ENCODE peak calls at places on chromosomes 3 and 15, in six cellular contexts. F, N, W, U, C and D are unnamed samples.

GRCh38 chr3:64022451-64023186 is 675 bp downstream of the PSMD6 start:
- DNase-seq in F (peak; percentile 3), C (peak; percentile 23), N (no peak), W (no peak), U (no peak), D (no peak)

GRCh38 chr15:41809121-41809520 is 18.8 kb upstream of the JMJD7 start:
- DNase-seq in N (no peak), W (no peak), C (no peak), F (no peak), U (no peak), D (no peak)

GRCh38 chr3:160400048-160400630 is 689 bp downstream of the SMC4 start:
- DNase-seq in F (peak; percentile 13), N (peak; percentile 79), C (peak; percentile 91), W (peak; percentile 78), U (peak; percentile 39), D (no peak)

GRCh38 chr3:48428088-48428862 is 1.6 kb downstream of the PLXNB1 start:
- DNase-seq in W (no peak), N (no peak), F (no peak), U (no peak), C (peak; percentile 60), D (no peak)

GRCh38 chr3:172622916-172623700 is 87.8 kb downstream of the NCEH1 start:
- DNase-seq in C (peak; percentile 52), U (no peak), N (peak; percentile 70), W (no peak), F (peak; percentile 15), D (no peak)

GRCh38 chr3:78839710-78840109 is 928.1 kb downstream of the ROBO1 start:
- DNase-seq in U (no peak), F (no peak), N (no peak), C (no peak), W (no peak), D (no peak)

GRCh38 chr3:908839-909238 is 184.0 kb upstream of the CNTN6 start:
- DNase-seq in C (peak; percentile 38), W (no peak), F (no peak), N (no peak), U (no peak), D (no peak)

GRCh38 chr15:33104276-33104675 is 90.2 kb downstream of the FMN1 start:
- DNase-seq in W (no peak), U (peak; percentile 27), N (peak; percentile 48), C (no peak), F (no peak), D (peak; percentile 74)

GRCh38 chr15:85795669-85796305 is 1.1 kb upstream of the KLHL25 start:
- DNase-seq in C (no peak), N (no peak), W (no peak), F (no peak), U (no peak), D (no peak)

GRCh38 chr3:157618075-157618760 is 115.0 kb upstream of the VEPH1 start:
- DNase-seq in C (peak; percentile 92), N (peak; percentile 83), U (no peak), W (no peak), F (no peak), D (peak; percentile 35)

GRCh38 chr3:27642796-27643195 is 79.3 kb downstream of the EOMES start:
- DNase-seq in N (peak; percentile 38), U (no peak), C (no peak), F (no peak), W (no peak), D (no peak)

GRCh38 chr3:60291115-60291514 is 960.1 kb downstream of the FHIT start:
- DNase-seq in W (no peak), C (no peak), F (no peak), U (no peak), N (no peak), D (no peak)

GRCh38 chr3:41097896-41098496 is 101.3 kb upstream of the CTNNB1 start:
- DNase-seq in F (no peak), U (no peak), W (no peak), N (no peak), C (no peak), D (no peak)

GRCh38 chr3:85586018-85586417 is 627.2 kb downstream of the CADM2 start:
- DNase-seq in C (peak; percentile 66), F (no peak), W (no peak), U (no peak), N (no peak), D (no peak)

GRCh38 chr15:96515391-96515790 is 184.9 kb downstream of the NR2F2 start:
- DNase-seq in N (no peak), C (no peak), W (no peak), F (no peak), U (no peak), D (no peak)

GRCh38 chr15:84685304-84685703 is 27.3 kb upstream of the NMB start:
- DNase-seq in N (peak; percentile 86), F (no peak), W (no peak), C (no peak), U (no peak), D (peak; percentile 61)

GRCh38 chr15:90002428-90002844 is 1.3 kb downstream of the ZNF710 start:
- DNase-seq in F (peak; percentile 28), N (peak; percentile 47), C (peak; percentile 76), U (no peak), W (peak; percentile 78), D (no peak)

GRCh38 chr15:86394866-86395265 is 315.2 kb downstream of the AGBL1 start:
- DNase-seq in U (no peak), F (no peak), N (no peak), C (no peak), W (no peak), D (no peak)

GRCh38 chr3:160478338-160478737 is 28.8 kb upstream of the TRIM59 start:
- DNase-seq in F (no peak), C (no peak), N (peak; percentile 44), U (no peak), W (no peak), D (no peak)

GRCh38 chr15:82081904-82082810 is 36.3 kb upstream of the MEX3B start:
- DNase-seq in U (no peak), C (no peak), N (peak; percentile 76), F (no peak), W (no peak), D (peak; percentile 74)

GRCh38 chr3:29427266-29428103 is 146.6 kb downstream of the RBMS3 start:
- DNase-seq in C (no peak), N (peak; percentile 76), F (no peak), U (no peak), W (no peak), D (peak; percentile 9)

GRCh38 chr15:88344786-88345185 is 88.2 kb upstream of the NTRK3 start:
- DNase-seq in U (no peak), C (no peak), F (no peak), W (no peak), N (no peak), D (no peak)

GRCh38 chr3:10173926-10174435 is 9.3 kb downstream of the IRAK2 start:
- DNase-seq in F (no peak), U (no peak), C (no peak), N (peak; percentile 94), W (peak; percentile 79), D (peak; percentile 78)

GRCh38 chr3:65894679-65895078 is 144.0 kb downstream of the MAGI1 start:
- DNase-seq in U (no peak), N (peak; percentile 65), F (no peak), W (no peak), C (no peak), D (peak; percentile 41)